ENCODE peak calls at places on chromosome 2, in seven cellular contexts. One of them, this sample, is unnamed.
A peak's percentile ranks its signal among the peaks of the same experiment; 100 is the strongest.

GRCh38 chr2:147331790-147332419 is 512.9 kb upstream of the ACVR2A start:
- DNase-seq in A549: peak; percentile 11
- DNase-seq in OCI-LY7: peak; percentile 47
- DNase-seq in transverse colon: peak; percentile 38
- DNase-seq in AG09309: no peak
- DNase-seq in cardiac fibroblast: peak; percentile 30
- DNase-seq in WERI-Rb-1: peak; percentile 43
- DNase-seq in this sample: no peak

GRCh38 chr2:74290466-74291216 is 52.6 kb downstream of the SLC4A5 start:
- DNase-seq in A549: no peak
- DNase-seq in OCI-LY7: peak; percentile 87
- DNase-seq in transverse colon: peak; percentile 37
- DNase-seq in AG09309: no peak
- DNase-seq in cardiac fibroblast: no peak
- DNase-seq in WERI-Rb-1: no peak
- DNase-seq in this sample: no peak

GRCh38 chr2:132923787-132924186 is 253.8 kb upstream of the LYPD1 start:
- DNase-seq in A549: no peak
- DNase-seq in OCI-LY7: no peak
- DNase-seq in transverse colon: no peak
- DNase-seq in AG09309: no peak
- DNase-seq in cardiac fibroblast: peak; percentile 67
- DNase-seq in WERI-Rb-1: no peak
- DNase-seq in this sample: no peak

GRCh38 chr2:209629622-209630021 is 142.0 kb upstream of the UNC80 start:
- DNase-seq in A549: no peak
- DNase-seq in OCI-LY7: no peak
- DNase-seq in transverse colon: no peak
- DNase-seq in AG09309: no peak
- DNase-seq in cardiac fibroblast: peak; percentile 61
- DNase-seq in WERI-Rb-1: no peak
- DNase-seq in this sample: no peak

GRCh38 chr2:100959225-100959880 is 42.7 kb upstream of the RPL31 start:
- DNase-seq in A549: no peak
- DNase-seq in OCI-LY7: no peak
- DNase-seq in transverse colon: no peak
- DNase-seq in AG09309: peak; percentile 40
- DNase-seq in cardiac fibroblast: peak; percentile 16
- DNase-seq in WERI-Rb-1: no peak
- DNase-seq in this sample: no peak

GRCh38 chr2:929011-929735 is 21.5 kb upstream of the SNTG2 start:
- DNase-seq in A549: no peak
- DNase-seq in OCI-LY7: no peak
- DNase-seq in transverse colon: no peak
- DNase-seq in AG09309: no peak
- DNase-seq in cardiac fibroblast: no peak
- DNase-seq in WERI-Rb-1: no peak
- DNase-seq in this sample: no peak

GRCh38 chr2:189685540-189686229 is 11.2 kb downstream of the ANKAR start:
- DNase-seq in A549: no peak
- DNase-seq in OCI-LY7: no peak
- DNase-seq in transverse colon: peak; percentile 23
- DNase-seq in AG09309: no peak
- DNase-seq in cardiac fibroblast: peak; percentile 61
- DNase-seq in WERI-Rb-1: no peak
- DNase-seq in this sample: no peak

GRCh38 chr2:12325806-12326205 is 390.9 kb upstream of the TRIB2 start:
- DNase-seq in A549: no peak
- DNase-seq in OCI-LY7: no peak
- DNase-seq in transverse colon: no peak
- DNase-seq in AG09309: no peak
- DNase-seq in cardiac fibroblast: peak; percentile 74
- DNase-seq in WERI-Rb-1: no peak
- DNase-seq in this sample: no peak

GRCh38 chr2:32688511-32688910 is 60.7 kb downstream of the TTC27 start:
- DNase-seq in A549: no peak
- DNase-seq in OCI-LY7: no peak
- DNase-seq in transverse colon: no peak
- DNase-seq in AG09309: peak; percentile 39
- DNase-seq in cardiac fibroblast: peak; percentile 67
- DNase-seq in WERI-Rb-1: no peak
- DNase-seq in this sample: no peak

GRCh38 chr2:219406861-219407230 is 11.3 kb upstream of the DES start:
- DNase-seq in A549: peak; percentile 22
- DNase-seq in OCI-LY7: no peak
- DNase-seq in transverse colon: peak; percentile 60
- DNase-seq in AG09309: peak; percentile 81
- DNase-seq in cardiac fibroblast: peak; percentile 90
- DNase-seq in WERI-Rb-1: no peak
- DNase-seq in this sample: no peak

GRCh38 chr2:26049641-26050040 is 15.8 kb downstream of the RAB10 start:
- DNase-seq in A549: no peak
- DNase-seq in OCI-LY7: no peak
- DNase-seq in transverse colon: no peak
- DNase-seq in AG09309: no peak
- DNase-seq in cardiac fibroblast: no peak
- DNase-seq in WERI-Rb-1: no peak
- DNase-seq in this sample: no peak

GRCh38 chr2:86791574-86791973 is 861 bp upstream of the CD8A start:
- DNase-seq in A549: no peak
- DNase-seq in OCI-LY7: no peak
- DNase-seq in transverse colon: no peak
- DNase-seq in AG09309: no peak
- DNase-seq in cardiac fibroblast: no peak
- DNase-seq in WERI-Rb-1: no peak
- DNase-seq in this sample: no peak

GRCh38 chr2:23492337-23492675 is 107.3 kb downstream of the KLHL29 start:
- DNase-seq in A549: no peak
- DNase-seq in OCI-LY7: no peak
- DNase-seq in transverse colon: no peak
- DNase-seq in AG09309: no peak
- DNase-seq in cardiac fibroblast: no peak
- DNase-seq in WERI-Rb-1: peak; percentile 71
- DNase-seq in this sample: no peak

GRCh38 chr2:161954103-161954502 is 119.9 kb downstream of the DPP4 start:
- DNase-seq in A549: no peak
- DNase-seq in OCI-LY7: no peak
- DNase-seq in transverse colon: no peak
- DNase-seq in AG09309: no peak
- DNase-seq in cardiac fibroblast: no peak
- DNase-seq in WERI-Rb-1: no peak
- DNase-seq in this sample: no peak

GRCh38 chr2:33588246-33588645 is 10.9 kb downstream of the FAM98A start:
- DNase-seq in A549: no peak
- DNase-seq in OCI-LY7: no peak
- DNase-seq in transverse colon: no peak
- DNase-seq in AG09309: no peak
- DNase-seq in cardiac fibroblast: no peak
- DNase-seq in WERI-Rb-1: no peak
- DNase-seq in this sample: no peak

DNA sequence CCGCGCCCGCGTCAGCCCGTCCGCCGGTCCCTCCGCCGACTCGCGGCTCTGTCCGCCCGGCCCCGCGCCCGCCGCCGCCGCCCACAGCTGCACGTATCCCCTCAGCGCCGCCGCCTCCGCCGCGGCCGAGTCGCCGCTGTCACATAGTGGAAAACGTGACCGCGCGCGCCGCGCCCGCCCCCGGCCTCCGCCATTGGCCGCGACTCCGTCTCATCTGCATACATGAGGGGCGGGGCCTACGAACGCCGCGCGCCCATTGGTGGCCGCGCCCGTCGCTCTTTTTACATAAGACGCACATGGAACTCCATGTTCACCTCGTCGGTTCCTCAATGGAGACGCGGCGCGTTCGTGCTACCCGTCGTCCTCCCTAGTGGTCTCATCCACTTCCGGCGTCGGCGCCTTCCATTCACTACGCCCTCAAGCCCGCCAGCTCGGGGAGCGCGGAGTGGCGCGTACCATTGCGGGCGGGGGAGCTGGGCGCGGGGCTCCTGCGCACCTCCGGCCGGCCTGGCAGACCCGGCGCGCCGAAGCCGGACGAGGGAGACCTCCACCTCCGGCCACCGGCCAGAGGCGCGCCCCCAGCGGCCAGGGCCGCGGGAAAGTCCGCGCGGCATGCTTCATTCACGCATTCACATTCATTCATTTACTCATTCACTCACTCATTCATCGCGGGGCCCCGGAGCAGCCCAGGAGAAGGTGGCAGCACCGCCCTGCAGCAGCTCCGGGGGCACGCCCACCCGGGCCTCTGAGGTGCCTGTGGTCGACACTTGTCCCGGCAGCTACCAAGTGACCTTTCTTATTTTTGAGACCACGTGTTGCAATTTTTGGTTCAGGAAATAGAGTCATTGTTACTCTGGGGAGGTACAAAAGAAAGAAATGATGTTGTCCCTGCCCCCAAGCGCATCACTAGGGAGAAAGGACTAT is 502 bp upstream of the PER2 start:
- DNase-seq in A549: peak; percentile 99
- DNase-seq in OCI-LY7: peak; percentile 100
- DNase-seq in transverse colon: peak; percentile 99
- DNase-seq in AG09309: peak; percentile 94
- DNase-seq in cardiac fibroblast: peak; percentile 99
- DNase-seq in WERI-Rb-1: peak; percentile 98
- DNase-seq in this sample: peak; percentile 99
- TF ChIP-seq CTCF in A549: peak; percentile 37
- TF ChIP-seq CTCF in OCI-LY7: peak; percentile 41
- TF ChIP-seq CTCF in transverse colon: peak; percentile 28
- TF ChIP-seq CTCF in AG09309: peak; percentile 36
- TF ChIP-seq CTCF in cardiac fibroblast: peak; percentile 2
- TF ChIP-seq CTCF in WERI-Rb-1: peak; percentile 40
- TF ChIP-seq CTCF in this sample: no peak

DNA sequence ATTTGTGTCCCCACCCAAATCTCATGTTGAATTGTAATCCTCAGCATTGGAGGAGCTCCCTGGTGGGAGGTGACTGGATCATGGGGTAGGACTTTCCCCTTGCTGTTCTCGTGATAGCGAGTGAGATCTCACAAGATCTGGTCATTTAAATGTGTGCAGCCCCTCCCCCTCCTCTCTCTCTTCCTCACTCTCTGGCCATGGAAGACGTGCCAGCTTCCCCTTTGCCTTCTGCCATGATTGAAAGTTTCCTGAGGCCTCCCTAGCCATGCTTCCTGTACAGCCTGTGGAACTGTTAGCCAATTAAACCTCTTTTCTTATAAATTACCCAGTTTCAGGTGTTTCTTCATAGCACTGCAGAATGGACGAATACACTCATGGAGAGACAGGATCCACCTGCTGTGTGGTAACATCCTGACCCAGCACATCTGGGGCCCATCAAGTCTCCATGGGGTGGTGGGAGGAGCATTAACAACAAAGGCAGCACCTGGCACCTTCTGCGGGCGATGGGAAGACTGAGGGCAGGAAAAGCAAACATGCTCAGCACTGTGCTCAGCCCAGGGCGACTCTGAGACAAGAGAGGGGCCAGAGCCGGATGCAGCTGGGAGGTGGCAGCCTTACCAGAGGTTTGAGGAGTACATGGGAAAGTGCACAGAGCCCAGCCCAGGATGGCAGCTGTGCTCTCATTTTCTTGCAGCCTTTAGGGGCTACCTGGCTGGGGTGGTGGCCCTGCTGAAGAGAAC is 16.2 kb upstream of the ALPP start:
- DNase-seq in A549: no peak
- DNase-seq in OCI-LY7: peak; percentile 48
- DNase-seq in transverse colon: no peak
- DNase-seq in AG09309: no peak
- DNase-seq in cardiac fibroblast: no peak
- DNase-seq in WERI-Rb-1: no peak
- DNase-seq in this sample: no peak
- TF ChIP-seq CTCF in A549: no peak
- TF ChIP-seq CTCF in OCI-LY7: no peak
- TF ChIP-seq CTCF in transverse colon: no peak
- TF ChIP-seq CTCF in AG09309: no peak
- TF ChIP-seq CTCF in cardiac fibroblast: no peak
- TF ChIP-seq CTCF in WERI-Rb-1: no peak
- TF ChIP-seq CTCF in this sample: no peak

DNA sequence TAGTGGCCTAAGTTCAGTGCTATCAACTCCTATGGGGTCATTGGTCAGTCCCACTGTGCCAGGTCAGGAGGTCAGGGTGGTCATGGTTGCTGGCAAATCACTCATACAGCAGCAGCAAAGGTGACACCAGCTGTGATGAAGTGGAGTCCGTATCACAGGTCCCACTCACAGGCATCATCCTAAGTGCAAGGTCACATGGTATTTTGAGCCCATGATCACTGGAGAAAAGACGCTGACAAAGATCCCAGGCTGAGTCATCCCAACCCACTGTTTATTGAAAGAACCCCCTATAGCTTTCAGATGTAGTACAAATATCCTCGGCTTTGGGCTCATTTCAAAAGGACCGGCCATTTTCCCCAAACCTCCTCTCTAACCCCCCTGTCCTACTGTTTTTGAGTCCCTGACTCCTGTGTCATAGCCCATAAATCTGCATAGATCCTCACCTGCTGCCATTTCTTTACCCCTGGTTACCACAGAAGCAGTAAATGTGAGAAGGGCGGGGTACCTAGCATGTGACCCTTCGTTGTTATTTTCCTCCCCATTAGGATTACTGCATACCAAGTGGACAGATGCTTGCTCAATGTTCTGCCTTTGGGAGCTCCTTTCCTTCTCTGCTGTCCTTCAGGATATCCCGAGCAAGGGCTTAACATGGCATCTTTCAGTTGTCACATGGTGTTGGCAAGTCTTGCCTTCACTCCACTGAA is 107.7 kb downstream of the COL6A3 start:
- DNase-seq in A549: no peak
- DNase-seq in OCI-LY7: no peak
- DNase-seq in transverse colon: no peak
- DNase-seq in AG09309: no peak
- DNase-seq in cardiac fibroblast: peak; percentile 71
- DNase-seq in WERI-Rb-1: no peak
- DNase-seq in this sample: no peak
- TF ChIP-seq CTCF in A549: no peak
- TF ChIP-seq CTCF in OCI-LY7: no peak
- TF ChIP-seq CTCF in transverse colon: no peak
- TF ChIP-seq CTCF in AG09309: no peak
- TF ChIP-seq CTCF in cardiac fibroblast: no peak
- TF ChIP-seq CTCF in WERI-Rb-1: no peak
- TF ChIP-seq CTCF in this sample: no peak

GRCh38 chr2:194822097-194822496 is 834.9 kb upstream of the SLC39A10 start:
- DNase-seq in A549: no peak
- DNase-seq in OCI-LY7: no peak
- DNase-seq in transverse colon: no peak
- DNase-seq in AG09309: no peak
- DNase-seq in cardiac fibroblast: no peak
- DNase-seq in WERI-Rb-1: no peak
- DNase-seq in this sample: no peak

GRCh38 chr2:194815475-194815874 is 841.6 kb upstream of the SLC39A10 start:
- DNase-seq in A549: no peak
- DNase-seq in OCI-LY7: no peak
- DNase-seq in transverse colon: no peak
- DNase-seq in AG09309: no peak
- DNase-seq in cardiac fibroblast: peak; percentile 7
- DNase-seq in WERI-Rb-1: no peak
- DNase-seq in this sample: no peak

GRCh38 chr2:194822657-194823056 is 834.4 kb upstream of the SLC39A10 start:
- DNase-seq in A549: no peak
- DNase-seq in OCI-LY7: no peak
- DNase-seq in transverse colon: no peak
- DNase-seq in AG09309: no peak
- DNase-seq in cardiac fibroblast: no peak
- DNase-seq in WERI-Rb-1: no peak
- DNase-seq in this sample: no peak

GRCh38 chr2:194824450-194824849 is 832.6 kb upstream of the SLC39A10 start:
- DNase-seq in A549: no peak
- DNase-seq in OCI-LY7: no peak
- DNase-seq in transverse colon: no peak
- DNase-seq in AG09309: no peak
- DNase-seq in cardiac fibroblast: no peak
- DNase-seq in WERI-Rb-1: no peak
- DNase-seq in this sample: no peak

GRCh38 chr2:194819367-194819766 is 837.7 kb upstream of the SLC39A10 start:
- DNase-seq in A549: no peak
- DNase-seq in OCI-LY7: no peak
- DNase-seq in transverse colon: no peak
- DNase-seq in AG09309: no peak
- DNase-seq in cardiac fibroblast: peak; percentile 7
- DNase-seq in WERI-Rb-1: no peak
- DNase-seq in this sample: no peak
- TF ChIP-seq CTCF in A549: peak; percentile 22
- TF ChIP-seq CTCF in OCI-LY7: peak; percentile 51
- TF ChIP-seq CTCF in transverse colon: no peak
- TF ChIP-seq CTCF in AG09309: no peak
- TF ChIP-seq CTCF in cardiac fibroblast: no peak
- TF ChIP-seq CTCF in WERI-Rb-1: no peak
- TF ChIP-seq CTCF in this sample: no peak

This sample was measured in omental fat pad.